ENCODE peak calls at places on chromosomes 12 and 14, in seven cellular contexts. G is neural progenitor cell, F is MM.1S, T is hepatocyte, O is HCT116, I is PC-3, R is GM23338. K is an unnamed sample.
A peak's percentile ranks its signal among the peaks of the same experiment; 100 is the strongest.

GRCh38 chr14:23409475-23409874 is 1.4 kb upstream of the MYH6 start:
- DNase-seq in G (no peak), F (no peak), T (no peak), O (no peak), I (no peak), R (no peak), K (no peak)

GRCh38 chr12:107133462-107133861 is 40.1 kb upstream of the CRY1 start:
- DNase-seq in G (no peak), F (no peak), T (no peak), O (no peak), I (peak; percentile 28), R (no peak), K (no peak)

GRCh38 chr12:94560416-94561221 is 89.7 kb downstream of the TMCC3 start:
- DNase-seq in G (peak; percentile 52), F (peak; percentile 94), T (peak; percentile 40), O (peak; percentile 35), I (peak; percentile 97), R (peak; percentile 84), K (peak; percentile 53)

GRCh38 chr12:101875112-101875961 is 2.0 kb upstream of the DRAM1 start:
- DNase-seq in G (no peak), F (no peak), T (no peak), O (no peak), I (no peak), R (no peak), K (peak; percentile 27)

GRCh38 chr12:11716794-11717532 is 67.5 kb downstream of the ETV6 start:
- DNase-seq in G (no peak), F (no peak), T (peak; percentile 36), O (no peak), I (no peak), R (no peak), K (peak; percentile 65)

GRCh38 chr14:36820111-36820709 is 158.6 kb downstream of the PAX9 start:
- DNase-seq in G (no peak), F (no peak), T (no peak), O (no peak), I (peak; percentile 91), R (no peak), K (peak; percentile 9)

GRCh38 chr14:72736348-72736747 is 157.6 kb downstream of the DPF3 start:
- DNase-seq in G (no peak), F (no peak), T (no peak), O (no peak), I (peak; percentile 27), R (peak; percentile 11), K (peak; percentile 63)

GRCh38 chr12:89960011-89960507 is 251.4 kb upstream of the ATP2B1 start:
- DNase-seq in G (no peak), F (no peak), T (peak; percentile 7), O (no peak), I (peak; percentile 77), R (no peak), K (peak; percentile 19)

GRCh38 chr12:51392556-51393237 is 1.5 kb upstream of the GALNT6 start:
- DNase-seq in G (peak; percentile 71), F (peak; percentile 66), T (peak; percentile 68), O (no peak), I (no peak), R (peak; percentile 87), K (peak; percentile 83)

GRCh38 chr12:107328442-107329133 is 235.2 kb upstream of the CRY1 start:
- DNase-seq in G (peak; percentile 13), F (no peak), T (peak; percentile 11), O (no peak), I (peak; percentile 53), R (no peak), K (no peak)

GRCh38 chr12:91968772-91969171 is 176.9 kb downstream of the BTG1 start:
- DNase-seq in G (no peak), F (no peak), T (no peak), O (no peak), I (no peak), R (no peak), K (no peak)

GRCh38 chr14:81504864-81505263 is 28.8 kb downstream of the SEL1L start:
- DNase-seq in G (no peak), F (no peak), T (no peak), O (no peak), I (no peak), R (no peak), K (no peak)

GRCh38 chr14:68627868-68628604 is 164.8 kb downstream of the ZFP36L1 start:
- DNase-seq in G (peak; percentile 88), F (no peak), T (peak; percentile 88), O (peak; percentile 29), I (peak; percentile 28), R (peak; percentile 87), K (no peak)

GRCh38 chr12:63419119-63419518 is 249.2 kb downstream of the DPY19L2 start:
- DNase-seq in G (no peak), F (no peak), T (peak; percentile 38), O (peak; percentile 81), I (peak; percentile 73), R (peak; percentile 13), K (no peak)

GRCh38 chr12:66241061-66242043 is 52.3 kb downstream of the IRAK3 start:
- DNase-seq in G (no peak), F (peak; percentile 42), T (no peak), O (no peak), I (peak; percentile 40), R (no peak), K (peak; percentile 89)

GRCh38 chr12:40691913-40692616 is at the start of gene CNTN1:
- DNase-seq in G (peak; percentile 95), F (peak; percentile 88), T (peak; percentile 69), O (peak; percentile 36), I (no peak), R (peak; percentile 96), K (peak; percentile 65)

GRCh38 chr12:34292736-34293625 is 270.7 kb downstream of the ALG10 start:
- DNase-seq in G (no peak), F (no peak), T (no peak), O (no peak), I (peak; percentile 32), R (peak; percentile 33), K (no peak)

GRCh38 chr12:100733817-100734593 is 60.6 kb upstream of the ANO4 start:
- DNase-seq in G (peak; percentile 55), F (no peak), T (peak; percentile 45), O (peak; percentile 21), I (peak; percentile 55), R (peak; percentile 68), K (peak; percentile 80)

GRCh38 chr14:69880851-69881250 is 1.6 kb downstream of the SMOC1 start:
- DNase-seq in G (peak; percentile 10), F (no peak), T (no peak), O (no peak), I (no peak), R (no peak), K (no peak)

GRCh38 chr14:69713127-69713800 is 53.7 kb upstream of the SRSF5 start:
- DNase-seq in G (peak; percentile 75), F (peak; percentile 27), T (no peak), O (no peak), I (no peak), R (peak; percentile 86), K (no peak)

GRCh38 chr14:51094282-51094821 is 553 bp downstream of the TRIM9 start:
- DNase-seq in G (peak; percentile 57), F (no peak), T (peak; percentile 11), O (no peak), I (no peak), R (peak; percentile 60), K (peak; percentile 30)

GRCh38 chr14:51092965-51093364 is 1.9 kb downstream of the TRIM9 start:
- DNase-seq in G (no peak), F (no peak), T (no peak), O (no peak), I (no peak), R (no peak), K (no peak)

GRCh38 chr14:51094901-51095853 is at the start of gene TRIM9:
- DNase-seq in G (peak; percentile 99), F (peak; percentile 87), T (peak; percentile 97), O (peak; percentile 95), I (peak; percentile 99), R (peak; percentile 100), K (peak; percentile 93)

GRCh38 chr14:51095854-51096823 is 1.2 kb upstream of the TRIM9 start:
- DNase-seq in G (peak; percentile 17), F (no peak), T (peak; percentile 40), O (no peak), I (no peak), R (no peak), K (peak; percentile 86)

GRCh38 chr14:51093371-51094281 is 1.3 kb downstream of the TRIM9 start:
- DNase-seq in G (peak; percentile 75), F (no peak), T (peak; percentile 32), O (no peak), I (no peak), R (peak; percentile 78), K (no peak)
- TF ChIP-seq EZH2 in G (no peak), F (no peak), T (peak; percentile 81), O (no peak), I (no peak), R (peak; percentile 46), K (peak; percentile 29)

DNA sequence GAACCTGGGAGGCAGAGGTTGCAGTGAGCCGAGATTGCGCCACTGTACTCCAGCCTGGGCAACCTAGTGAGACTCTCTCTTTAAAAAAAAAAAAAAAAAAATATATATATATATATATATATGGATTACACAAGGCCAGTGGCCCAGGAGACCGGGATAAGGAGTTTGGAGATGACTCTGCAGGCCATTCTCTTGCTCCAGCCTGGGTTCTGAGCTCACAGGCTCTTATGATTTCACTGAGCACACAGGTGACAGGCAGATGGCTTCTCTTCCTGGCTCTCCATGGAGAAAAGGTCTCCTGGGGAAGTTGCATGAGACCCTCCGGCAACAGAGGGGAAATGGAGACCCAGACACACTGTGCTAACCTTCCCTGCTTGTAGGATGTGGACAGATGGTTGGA is 98.7 kb upstream of the VASH1 start:
- DNase-seq in G (no peak), F (no peak), T (no peak), O (no peak), I (no peak), R (no peak), K (no peak)
- TF ChIP-seq EZH2phosphoT487 in G (no peak), F (no peak), T (no peak), O (no peak), I (no peak), R (no peak), K (no peak)

GRCh38 chr14:38851109-38851508 is 251.9 kb downstream of the SEC23A start:
- DNase-seq in G (no peak), F (no peak), T (no peak), O (no peak), I (no peak), R (no peak), K (no peak)

GRCh38 chr14:38847161-38847560 is 255.9 kb downstream of the SEC23A start:
- DNase-seq in G (no peak), F (no peak), T (no peak), O (no peak), I (no peak), R (no peak), K (no peak)

GRCh38 chr14:38850664-38851063 is 252.4 kb downstream of the SEC23A start:
- DNase-seq in G (no peak), F (no peak), T (no peak), O (no peak), I (no peak), R (no peak), K (no peak)

GRCh38 chr14:38848243-38848642 is 254.8 kb downstream of the SEC23A start:
- DNase-seq in G (no peak), F (no peak), T (no peak), O (no peak), I (no peak), R (no peak), K (no peak)
- H3K27ac ChIP-seq in G (no peak overlapping the region), F (no peak overlapping the region), T (no peak overlapping the region), O (no peak overlapping the region), I (no peak overlapping the region), R (no peak overlapping the region), K (no peak overlapping the region)

DNA sequence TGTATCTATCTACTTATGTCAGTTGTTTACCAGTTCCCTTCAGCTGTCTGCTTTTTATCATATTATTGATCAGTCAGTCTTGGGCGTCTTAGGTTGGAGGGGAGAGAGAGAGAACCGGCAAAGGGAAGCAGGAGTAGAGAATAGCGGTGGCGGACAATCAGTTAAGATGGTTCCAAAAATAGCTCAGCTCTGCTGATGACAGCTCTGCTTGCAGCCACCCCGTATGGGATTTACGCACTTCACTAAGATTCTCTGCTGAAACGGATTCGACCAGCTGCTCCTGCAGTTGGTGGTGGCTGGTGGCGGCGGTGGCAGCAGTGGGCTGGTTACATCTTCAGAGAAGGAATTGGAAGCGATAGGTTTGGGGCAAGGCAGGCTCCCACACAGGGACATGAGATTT is 664.9 kb downstream of the NRXN3 start:
- DNase-seq in G (no peak), F (no peak), T (no peak), O (no peak), I (no peak), R (no peak), K (no peak)
- TF ChIP-seq EZH2 in G (no peak), F (no peak), T (no peak), O (no peak), I (no peak), R (no peak), K (no peak)

K was measured in GM23248.